ENCODE peak calls at places on chromosomes 3 and 15, in seven cellular contexts. J is OCI-M1; W is left lung; M is stimulated activated CD4-positive, alpha-beta T cell treated with anti-CD3 and anti-CD28 coated beads, Interleukin-4, amount 100 ng/mL, for 1 hour; U is fibroblast of gingiva; Y is DMS53; N is HFF-Myc. X is an unnamed sample.

GRCh38 chr15:64070965-64071851 is 22.4 kb downstream of the CIAO2A start:
- DNase-seq in J (peak; percentile 17), W (no peak), M (no peak), U (peak; percentile 89), Y (peak; percentile 4), N (peak; percentile 55), X (no peak)

GRCh38 chr3:19898725-19899124 is 35.3 kb downstream of the EFHB start:
- DNase-seq in J (no peak), W (no peak), M (no peak), U (no peak), Y (no peak), N (no peak), X (no peak)

GRCh38 chr3:187361835-187362234 is 6.3 kb upstream of the RTP4 start:
- DNase-seq in J (no peak), W (no peak), M (no peak), U (no peak), Y (no peak), N (no peak), X (no peak)

GRCh38 chr15:34241376-34242350 is 16.8 kb downstream of the EMC4 start:
- DNase-seq in J (peak; percentile 71), W (no peak), M (no peak), U (peak; percentile 34), Y (peak; percentile 54), N (no peak), X (no peak)

GRCh38 chr15:76176487-76177085 is 116.8 kb downstream of the TMEM266 start:
- DNase-seq in J (no peak), W (no peak), M (no peak), U (no peak), Y (no peak), N (no peak), X (no peak)

GRCh38 chr3:168545591-168545990 is 449.9 kb upstream of the GOLIM4 start:
- DNase-seq in J (no peak), W (peak; percentile 20), M (no peak), U (no peak), Y (no peak), N (no peak), X (no peak)

GRCh38 chr3:195421410-195421809 is 21.4 kb downstream of the ACAP2 start:
- DNase-seq in J (no peak), W (no peak), M (no peak), U (peak; percentile 27), Y (no peak), N (no peak), X (no peak)

GRCh38 chr15:31157644-31158069 is 56.1 kb upstream of the TRPM1 start:
- DNase-seq in J (no peak), W (no peak), M (no peak), U (no peak), Y (peak; percentile 86), N (no peak), X (no peak)

GRCh38 chr3:8001712-8002111 is 499.9 kb upstream of the LMCD1 start:
- DNase-seq in J (peak; percentile 40), W (no peak), M (no peak), U (no peak), Y (no peak), N (no peak), X (no peak)

GRCh38 chr15:74132681-74133070 is 2.3 kb downstream of the ISLR2 start:
- DNase-seq in J (no peak), W (no peak), M (no peak), U (no peak), Y (peak; percentile 46), N (no peak), X (no peak)

GRCh38 chr3:64792458-64792857 is 104.7 kb upstream of the ADAMTS9 start:
- DNase-seq in J (no peak), W (no peak), M (no peak), U (no peak), Y (no peak), N (no peak), X (no peak)

GRCh38 chr3:94532951-94533350 is 470.1 kb downstream of the NSUN3 start:
- DNase-seq in J (no peak), W (no peak), M (no peak), U (no peak), Y (no peak), N (no peak), X (no peak)

GRCh38 chr3:151101270-151101954 is 15.9 kb downstream of the MED12L start:
- DNase-seq in J (peak; percentile 27), W (no peak), M (no peak), U (no peak), Y (no peak), N (no peak), X (no peak)

GRCh38 chr15:84833447-84833846 is 16.3 kb downstream of the ALPK3 start:
- DNase-seq in J (no peak), W (no peak), M (no peak), U (no peak), Y (peak; percentile 28), N (no peak), X (no peak)

GRCh38 chr3:10303785-10304184 is 11.0 kb upstream of the GHRL start:
- DNase-seq in J (no peak), W (no peak), M (no peak), U (no peak), Y (no peak), N (no peak), X (no peak)

GRCh38 chr3:52124126-52124525 is 30.1 kb downstream of the POC1A start:
- DNase-seq in J (no peak), W (no peak), M (no peak), U (no peak), Y (no peak), N (no peak), X (no peak)

GRCh38 chr3:76134166-76134565 is 348.8 kb upstream of the ZNF717 start:
- DNase-seq in J (no peak), W (no peak), M (no peak), U (no peak), Y (no peak), N (no peak), X (no peak)